ENCODE peak calls at places on chromosomes 3 and 15, in four cellular contexts. Q, W, K and X are unnamed samples. For H3K4me1, the result is how much of the 10 kb centered on the place peaks cover.

GRCh38 chr3:132598181-132598580 is 1.1 kb downstream of the ACKR4 start:
- DNase-seq in Q (no peak), W (no peak), K (no peak), X (peak)

GRCh38 chr3:46334911-46335478 is 18.9 kb upstream of the CCR2 start:
- DNase-seq in Q (no peak), W (no peak), K (peak), X (peak)

GRCh38 chr15:86677316-86677715 is 597.6 kb downstream of the AGBL1 start:
- DNase-seq in Q (peak), W (no peak), K (no peak), X (no peak)

GRCh38 chr3:57268416-57268815 is 24.1 kb downstream of the ASB14 start:
- DNase-seq in Q (no peak), W (no peak), K (no peak), X (no peak)

GRCh38 chr3:58994746-58995330 is 55.0 kb downstream of the CFAP20DC start:
- DNase-seq in Q (peak), W (peak), K (peak), X (peak)

GRCh38 chr3:58572634-58573230 is 4.5 kb downstream of the FAM107A start:
- DNase-seq in Q (no peak), W (no peak), K (no peak), X (no peak)

GRCh38 chr3:187051724-187052364 is 87.5 kb downstream of the RPL39L start:
- DNase-seq in Q (no peak), W (no peak), K (no peak), X (no peak)

GRCh38 chr15:77081971-77082370 is 11.1 kb upstream of the TSPAN3 start:
- DNase-seq in Q (no peak), W (no peak), K (no peak), X (no peak)

GRCh38 chr3:46089237-46090011 is 62.1 kb upstream of the XCR1 start:
- DNase-seq in Q (no peak), W (no peak), K (peak), X (peak)

GRCh38 chr15:53872410-53872809 is 105.8 kb upstream of the UNC13C start:
- DNase-seq in Q (no peak), W (no peak), K (no peak), X (no peak)

GRCh38 chr3:106345353-106346027 is 476.7 kb upstream of the CBLB start:
- DNase-seq in Q (no peak), W (no peak), K (peak), X (peak)

GRCh38 chr3:31530039-31530983 is 2.4 kb upstream of the STT3B start:
- DNase-seq in Q (no peak), W (no peak), K (no peak), X (no peak)

GRCh38 chr3:12437223-12437605 is 47.1 kb upstream of the TSEN2 start:
- DNase-seq in Q (no peak), W (no peak), K (no peak), X (no peak)

GRCh38 chr3:12439161-12439560 is 45.1 kb upstream of the TSEN2 start:
- DNase-seq in Q (no peak), W (no peak), K (no peak), X (no peak)

GRCh38 chr3:12437861-12438260 is 46.4 kb upstream of the TSEN2 start:
- DNase-seq in Q (no peak), W (no peak), K (no peak), X (no peak)

GRCh38 chr3:12438318-12438717 is 46.0 kb upstream of the TSEN2 start:
- DNase-seq in Q (no peak), W (no peak), K (no peak), X (no peak)

DNA sequence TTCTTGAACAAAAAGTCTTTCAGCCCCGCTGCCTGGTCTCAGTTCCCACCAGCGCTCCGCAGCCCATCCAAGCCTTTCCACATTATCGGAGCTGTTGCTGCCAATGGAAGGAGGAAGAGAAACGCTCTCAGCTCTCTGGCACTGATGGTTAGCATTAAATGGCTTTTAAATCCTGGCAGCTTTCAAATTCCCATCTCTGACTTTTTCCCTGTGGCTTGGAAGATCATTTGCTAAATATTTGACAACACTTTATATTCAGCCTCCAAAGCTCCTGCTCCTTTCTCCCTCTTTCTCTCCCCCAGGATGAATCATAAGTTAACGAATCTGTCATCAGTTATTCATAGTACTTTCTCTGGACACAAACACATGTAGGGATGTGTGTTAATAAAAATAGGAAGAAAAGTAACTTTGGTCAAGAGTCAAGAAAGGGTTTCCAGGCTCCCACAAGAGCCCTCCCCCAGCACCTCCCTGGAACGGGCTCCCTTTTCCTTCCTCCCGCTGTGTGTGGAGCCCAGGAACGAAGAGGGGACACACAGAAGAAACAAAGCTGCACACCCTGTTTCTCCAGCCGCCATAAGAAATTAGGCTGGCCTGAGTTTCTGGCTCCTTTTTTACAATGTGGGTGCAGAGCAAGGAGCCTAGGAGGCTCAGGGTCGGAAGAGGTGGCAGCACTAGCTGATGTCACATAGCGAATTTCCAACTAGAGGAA is 47.6 kb upstream of the TSEN2 start:
- DNase-seq in Q (no peak), W (no peak), K (peak), X (peak)
- H2AFZ ChIP-seq in Q (no peak), W (no peak), K (no peak), X (peak)

DNA sequence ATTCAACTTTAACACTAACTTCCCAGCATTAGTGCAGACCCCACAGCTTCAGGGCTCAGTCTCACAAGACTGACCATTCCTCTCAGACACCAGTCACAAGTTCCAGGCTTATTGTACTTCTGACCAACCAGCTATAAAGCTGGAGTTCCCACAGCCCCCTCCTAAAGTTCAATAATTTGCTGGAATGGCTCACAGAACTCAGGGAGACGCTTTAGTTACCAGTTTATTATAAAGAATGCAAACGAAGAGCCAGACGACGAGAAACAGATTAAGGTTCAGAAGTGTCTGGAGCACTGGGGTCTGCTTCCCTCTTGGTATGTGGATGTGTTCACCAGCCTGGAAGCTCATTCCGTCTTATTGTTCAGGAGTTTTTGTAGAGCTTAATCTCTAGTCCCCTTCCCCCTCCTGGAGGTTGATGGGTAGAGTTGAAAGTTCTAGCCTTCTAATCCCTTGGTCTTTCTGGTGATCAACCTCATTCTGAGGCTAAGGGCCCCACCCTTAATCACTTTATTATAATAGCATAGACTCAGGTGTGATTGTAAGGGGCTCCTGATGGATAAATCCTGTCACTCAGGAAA is 4.8 kb upstream of the CSRNP1 start:
- DNase-seq in Q (no peak), W (no peak), K (no peak), X (no peak)
- TF ChIP-seq EZH2phosphoT487 in Q (no peak), W (no peak), K (no peak), X (no peak)

DNA sequence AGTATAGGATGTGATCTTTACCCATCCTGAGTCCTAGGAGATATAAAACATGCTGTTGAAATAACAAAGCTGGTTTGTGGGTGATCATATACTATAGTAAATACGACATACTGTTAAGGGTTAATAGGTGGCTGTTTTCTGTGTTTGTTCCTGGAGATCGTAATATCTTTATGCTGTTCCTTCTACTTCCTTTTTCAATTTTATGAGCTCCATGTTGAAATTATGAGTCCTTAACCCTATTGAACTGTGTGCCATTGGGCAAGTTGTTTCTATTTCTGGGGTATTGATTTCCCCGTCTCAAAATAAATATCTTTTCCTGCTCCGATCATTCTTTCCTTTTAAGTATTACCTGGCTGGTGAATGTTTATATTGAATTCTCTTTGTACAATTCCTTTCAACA is 115.1 kb downstream of the LPP start:
- DNase-seq in Q (no peak), W (no peak), K (no peak), X (no peak)
- H3K4me1 ChIP-seq in Q (half or more), W (under half), K (half or more), X (half or more)

GRCh38 chr15:75832114-75832513 is 11.1 kb upstream of the UBE2Q2 start:
- DNase-seq in Q (no peak), W (no peak), K (no peak), X (no peak)

GRCh38 chr15:75831806-75832102 is 11.5 kb upstream of the UBE2Q2 start:
- DNase-seq in Q (no peak), W (no peak), K (no peak), X (no peak)

GRCh38 chr15:75834011-75834410 is 9.2 kb upstream of the UBE2Q2 start:
- DNase-seq in Q (no peak), W (no peak), K (no peak), X (no peak)

GRCh38 chr15:75828429-75828828 is 14.8 kb upstream of the UBE2Q2 start:
- DNase-seq in Q (no peak), W (no peak), K (no peak), X (no peak)

DNA sequence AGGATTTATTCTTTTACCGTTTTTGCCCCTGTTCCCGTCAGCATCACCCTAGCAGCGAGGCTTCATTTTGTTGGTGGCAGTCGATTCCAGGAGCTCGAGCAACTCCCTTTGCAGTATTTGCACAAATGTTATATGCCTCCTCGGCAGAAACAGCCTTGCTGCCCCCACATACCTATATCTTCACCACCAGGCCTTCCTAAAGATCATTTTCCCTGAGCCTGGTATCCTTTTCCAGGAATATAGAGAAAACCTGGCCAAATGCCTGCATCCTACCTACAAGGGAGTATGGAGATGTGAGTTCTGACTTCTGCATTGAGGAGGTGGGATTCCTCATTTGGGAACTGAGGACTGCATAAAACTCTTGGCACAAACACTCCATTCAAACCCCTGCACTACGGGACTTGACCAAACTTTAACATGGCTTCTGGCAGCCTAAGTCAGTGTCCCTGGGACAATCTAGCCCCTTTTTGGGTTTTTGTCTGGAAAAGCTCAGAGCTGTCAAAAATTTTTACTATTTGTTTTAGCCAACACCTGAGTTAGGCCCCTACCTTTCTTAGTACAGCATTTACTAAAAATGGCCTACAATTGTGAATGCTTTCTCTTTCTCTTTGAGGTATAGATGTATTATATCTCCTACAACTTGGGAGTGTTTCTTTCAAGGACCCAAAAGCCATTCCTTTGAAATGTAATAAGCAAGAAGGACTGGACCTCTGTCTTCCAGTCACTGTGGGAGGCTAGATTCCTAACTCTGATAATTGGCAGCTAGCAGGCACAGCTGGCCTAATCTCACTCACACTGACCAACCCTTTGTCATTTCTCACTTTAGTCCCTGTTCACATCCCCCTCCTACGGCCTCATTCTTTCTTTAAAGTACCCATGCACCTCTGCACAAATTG is 12.1 kb upstream of the UBE2Q2 start:
- DNase-seq in Q (no peak), W (no peak), K (no peak), X (no peak)
- H2AFZ ChIP-seq in Q (peak), W (no peak), K (no peak), X (no peak)

DNA sequence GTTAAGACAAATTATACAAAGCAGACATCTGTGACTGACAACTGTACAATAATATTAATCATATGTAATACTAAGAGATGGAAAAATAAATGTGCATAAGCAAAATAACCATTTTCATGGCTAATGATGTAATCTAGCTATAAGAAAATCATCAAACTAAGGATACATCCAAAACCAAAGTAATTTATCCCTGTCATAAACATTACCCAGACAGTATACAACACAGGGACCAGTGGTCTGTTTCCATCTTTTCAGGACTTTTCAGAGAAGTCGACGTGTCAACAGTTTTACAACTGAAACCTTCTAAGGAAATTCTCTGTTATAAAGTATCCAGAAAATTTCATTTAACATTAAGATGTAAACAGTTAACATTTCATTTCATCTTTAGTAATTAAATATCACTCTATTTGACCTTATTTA is 11.0 kb downstream of the THBS1 start:
- DNase-seq in Q (no peak), W (no peak), K (no peak), X (peak)
- TF ChIP-seq EZH2phosphoT487 in Q (no peak), W (no peak), K (no peak), X (no peak)

GRCh38 chr15:41928637-41929620 is 35.1 kb upstream of the SPTBN5 start:
- DNase-seq in Q (no peak), W (no peak), K (peak), X (no peak)
- H3K4me1 ChIP-seq in Q (under half), W (under half), K (half or more), X (under half)